ENCODE peak calls at places on chromosomes 6 and 20, in seven cellular contexts. S, W, B, E, C, O and V are unnamed samples. For H3K36me3, the result is how much of the 10 kb centered on the place peaks cover.

GRCh38 chr20:46305973-46306360 is 2.3 kb downstream of the CDH22 start:
- DNase-seq in S (no peak), W (no peak), B (no peak), E (no peak), C (no peak), O (no peak), V (no peak)

GRCh38 chr20:35791823-35792222 is 20.0 kb downstream of the PHF20 start:
- DNase-seq in S (no peak), W (no peak), B (no peak), E (no peak), C (no peak), O (no peak), V (no peak)

GRCh38 chr6:912871-913663 is 220.1 kb upstream of the EXOC2 start:
- DNase-seq in S (no peak), W (no peak), B (peak), E (peak), C (no peak), O (no peak), V (peak)

GRCh38 chr20:687468-688203 is 12.0 kb upstream of the SCRT2 start:
- DNase-seq in S (no peak), W (no peak), B (no peak), E (no peak), C (no peak), O (no peak), V (no peak)

GRCh38 chr6:131949615-131949908 is 1.6 kb downstream of the CCN2 start:
- DNase-seq in S (no peak), W (no peak), B (no peak), E (no peak), C (no peak), O (no peak), V (no peak)

GRCh38 chr20:52047811-52048302 is 143.7 kb downstream of the ZFP64 start:
- DNase-seq in S (peak), W (no peak), B (no peak), E (no peak), C (no peak), O (no peak), V (no peak)

GRCh38 chr6:20688710-20689500 is 154.6 kb downstream of the CDKAL1 start:
- DNase-seq in S (no peak), W (peak), B (no peak), E (no peak), C (no peak), O (no peak), V (no peak)

GRCh38 chr6:32148722-32149576 is 2.8 kb downstream of the PRRT1 start:
- DNase-seq in S (peak), W (no peak), B (peak), E (no peak), C (peak), O (no peak), V (peak)

GRCh38 chr20:31485450-31486339 is 10.6 kb downstream of the REM1 start:
- DNase-seq in S (peak), W (no peak), B (no peak), E (no peak), C (peak), O (peak), V (peak)

GRCh38 chr6:117449549-117450439 is 24.1 kb upstream of the ROS1 start:
- DNase-seq in S (peak), W (peak), B (peak), E (peak), C (peak), O (no peak), V (peak)

GRCh38 chr6:135739288-135739687 is 112.2 kb upstream of the PDE7B start:
- DNase-seq in S (no peak), W (no peak), B (no peak), E (no peak), C (no peak), O (no peak), V (no peak)

GRCh38 chr20:8242827-8243764 is 111.0 kb downstream of the PLCB1 start:
- DNase-seq in S (no peak), W (no peak), B (no peak), E (no peak), C (no peak), O (no peak), V (no peak)

GRCh38 chr6:119726086-119726485 is 376.5 kb upstream of the MAN1A1 start:
- DNase-seq in S (no peak), W (no peak), B (no peak), E (no peak), C (no peak), O (no peak), V (no peak)

GRCh38 chr20:54475334-54476287 is at the start of gene DOK5:
- DNase-seq in S (peak), W (no peak), B (no peak), E (no peak), C (no peak), O (no peak), V (no peak)

GRCh38 chr6:38495511-38495910 is 144.2 kb downstream of the BTBD9 start:
- DNase-seq in S (no peak), W (no peak), B (no peak), E (no peak), C (no peak), O (no peak), V (no peak)

GRCh38 chr6:12280458-12280857 is 9.7 kb upstream of the EDN1 start:
- DNase-seq in S (no peak), W (no peak), B (no peak), E (no peak), C (no peak), O (no peak), V (no peak)

GRCh38 chr20:535958-536357 is 7.6 kb downstream of the CSNK2A1 start:
- DNase-seq in S (no peak), W (no peak), B (no peak), E (no peak), C (no peak), O (no peak), V (peak)

DNA sequence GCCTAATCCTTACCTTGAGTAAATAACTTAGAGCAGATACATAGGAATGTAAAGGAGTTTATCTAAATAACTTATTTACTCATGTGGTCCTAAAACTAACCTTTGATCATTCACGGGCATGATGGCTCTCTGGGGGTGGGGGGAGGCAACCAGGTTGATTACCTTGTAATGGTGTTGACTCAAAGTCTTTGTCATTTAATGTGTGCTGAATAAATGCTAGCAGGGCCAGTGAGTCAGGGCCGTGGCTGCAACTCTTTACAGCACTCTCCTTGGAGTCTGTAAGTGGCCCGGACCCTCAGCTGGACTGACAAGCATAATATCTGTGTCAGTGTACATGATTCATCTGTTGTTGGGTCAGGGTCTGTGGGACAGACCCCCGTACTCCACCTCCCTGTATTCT is 203.0 kb downstream of the EPM2A start:
- DNase-seq in S (no peak), W (no peak), B (no peak), E (peak), C (no peak), O (no peak), V (no peak)
- H3K4me3 ChIP-seq in S (no peak), W (no peak), B (no peak), E (no peak), C (no peak), O (no peak), V (no peak)

GRCh38 chr6:36605102-36605501 is 10.9 kb downstream of the SRSF3 start:
- DNase-seq in S (no peak), W (no peak), B (no peak), E (no peak), C (peak), O (no peak), V (no peak)
- H3K36me3 ChIP-seq in S (under half), W (under half), B (half or more), E (under half), C (under half), O (under half), V (under half)

DNA sequence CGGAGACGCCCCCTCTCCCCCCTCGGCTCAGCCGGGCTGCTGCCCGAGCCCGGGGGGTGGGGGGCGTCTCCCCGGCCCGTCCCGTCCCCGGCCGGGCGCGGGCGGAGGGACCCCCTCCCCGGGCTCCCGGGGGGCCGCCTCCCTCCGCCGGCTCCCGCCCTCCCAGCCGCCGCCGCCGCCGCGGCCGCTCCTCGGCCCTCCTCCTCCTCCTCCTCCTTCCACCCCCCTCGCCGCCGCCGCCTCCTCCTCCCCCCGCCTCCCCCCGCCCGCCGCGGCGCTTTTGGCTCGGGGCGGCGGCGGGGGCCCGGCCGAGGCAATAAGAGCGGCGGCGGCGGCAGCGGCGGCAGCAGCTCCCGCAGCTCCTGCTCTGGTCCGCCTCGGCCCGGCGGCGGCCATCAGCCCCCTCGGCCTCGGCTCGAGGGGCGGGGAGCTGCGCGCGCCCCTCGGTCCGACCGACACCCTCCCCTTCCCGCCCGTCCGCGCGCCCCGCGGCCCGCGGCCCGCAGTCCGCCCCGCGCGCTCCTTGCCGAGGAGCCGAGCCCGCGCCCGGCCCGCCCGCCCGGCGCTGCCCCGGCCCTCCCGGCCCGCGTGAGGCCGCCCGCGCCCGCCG is 38.7 kb downstream of the GNAS start:
- DNase-seq in S (peak), W (no peak), B (peak), E (no peak), C (peak), O (peak), V (peak)
- TF ChIP-seq POLR2A in S (peak), W (peak), B (no peak), E (peak), C (peak), O (no peak), V (peak)

GRCh38 chr20:62652051-62652893 is 10.0 kb downstream of the SLCO4A1 start:
- DNase-seq in S (peak), W (peak), B (peak), E (peak), C (peak), O (peak), V (peak)
- H3K4me3 ChIP-seq in S (peak), W (peak), B (peak), E (peak), C (no peak), O (peak), V (no peak)

GRCh38 chr20:48709744-48710143 is 118.1 kb downstream of the PREX1 start:
- DNase-seq in S (no peak), W (no peak), B (no peak), E (no peak), C (no peak), O (no peak), V (no peak)

GRCh38 chr20:48708116-48708515 is 119.7 kb downstream of the PREX1 start:
- DNase-seq in S (no peak), W (no peak), B (no peak), E (no peak), C (no peak), O (no peak), V (no peak)

GRCh38 chr20:48710341-48711043 is 117.3 kb downstream of the PREX1 start:
- DNase-seq in S (no peak), W (no peak), B (no peak), E (no peak), C (no peak), O (no peak), V (no peak)

GRCh38 chr20:48708630-48709029 is 119.2 kb downstream of the PREX1 start:
- DNase-seq in S (no peak), W (no peak), B (no peak), E (no peak), C (no peak), O (no peak), V (no peak)

GRCh38 chr20:48709292-48709691 is 118.5 kb downstream of the PREX1 start:
- DNase-seq in S (no peak), W (no peak), B (no peak), E (no peak), C (no peak), O (no peak), V (no peak)
- H3K36me3 ChIP-seq in S (under half), W (under half), B (under half), E (under half), C (under half), O (under half), V (under half)

DNA sequence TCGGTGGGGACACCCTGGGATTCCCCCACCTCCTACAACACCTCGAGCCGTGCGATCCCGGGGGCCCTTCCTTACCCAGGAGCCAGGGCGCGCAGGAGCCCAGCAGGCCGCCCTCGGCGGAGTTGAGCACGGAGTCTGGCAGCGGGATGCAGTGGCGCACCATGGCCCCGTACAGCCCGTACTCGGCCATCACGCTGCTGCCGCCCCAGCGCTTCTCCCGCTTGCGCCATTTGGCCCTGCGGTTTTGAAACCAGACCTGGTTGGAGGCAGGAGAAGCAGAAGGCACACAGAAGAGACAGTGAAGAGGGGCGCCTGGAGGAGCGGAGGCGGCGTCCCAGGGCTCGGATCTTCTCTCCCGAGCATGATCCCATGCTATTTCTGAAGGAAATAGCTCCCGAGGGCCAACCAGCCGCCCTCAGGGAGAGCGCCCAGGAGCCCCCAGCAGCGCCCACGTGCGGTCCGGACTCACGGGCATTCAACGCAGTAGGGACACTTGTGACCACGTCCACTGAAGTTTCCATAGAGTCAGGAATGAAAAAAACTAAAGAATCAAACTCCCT is 4.3 kb downstream of the VSX1 start:
- DNase-seq in S (no peak), W (no peak), B (peak), E (peak), C (peak), O (no peak), V (no peak)
- TF ChIP-seq POLR2A in S (no peak), W (no peak), B (no peak), E (no peak), C (no peak), O (no peak), V (no peak)